ENCODE peak calls at places on chromosomes 16 and 17, in six cellular contexts. F is fibroblast of pulmonary artery, Q is cardiac muscle cell, K is transverse colon, V is B cell, B is IMR-90. Y is an unnamed sample.

GRCh38 chr16:24685539-24686432 is 43.7 kb upstream of the TNRC6A start:
- DNase-seq in F (peak), Q (peak), K (peak), V (no peak), B (peak), Y (peak)

GRCh38 chr17:60640503-60640902 is 37.1 kb upstream of the BCAS3 start:
- DNase-seq in F (peak), Q (peak), K (no peak), V (no peak), B (peak), Y (peak)

GRCh38 chr17:16918443-16918842 is 53.5 kb downstream of the TNFRSF13B start:
- DNase-seq in F (no peak), Q (no peak), K (peak), V (no peak), B (no peak), Y (no peak)

GRCh38 chr17:1485311-1485747 is 7.2 kb downstream of the MYO1C start:
- DNase-seq in F (no peak), Q (peak), K (peak), V (peak), B (no peak), Y (no peak)

GRCh38 chr17:41864498-41864836 is 756 bp downstream of the KLHL11 start:
- DNase-seq in F (peak), Q (no peak), K (no peak), V (peak), B (no peak), Y (no peak)

GRCh38 chr17:38609280-38610031 is 3.7 kb upstream of the SRCIN1 start:
- DNase-seq in F (no peak), Q (no peak), K (no peak), V (no peak), B (no peak), Y (no peak)

GRCh38 chr16:1971678-1972489 is at the start of gene TBL3:
- DNase-seq in F (peak), Q (peak), K (peak), V (peak), B (peak), Y (peak)

GRCh38 chr17:52756739-52757138 is 598.2 kb upstream of the CA10 start:
- DNase-seq in F (no peak), Q (no peak), K (no peak), V (no peak), B (no peak), Y (no peak)

GRCh38 chr16:74698220-74698619 is 2.4 kb downstream of the MLKL start:
- DNase-seq in F (no peak), Q (no peak), K (no peak), V (no peak), B (peak), Y (no peak)

GRCh38 chr17:81487487-81488275 is 24.9 kb downstream of the ACTG1 start:
- DNase-seq in F (peak), Q (peak), K (peak), V (peak), B (peak), Y (no peak)

DNA sequence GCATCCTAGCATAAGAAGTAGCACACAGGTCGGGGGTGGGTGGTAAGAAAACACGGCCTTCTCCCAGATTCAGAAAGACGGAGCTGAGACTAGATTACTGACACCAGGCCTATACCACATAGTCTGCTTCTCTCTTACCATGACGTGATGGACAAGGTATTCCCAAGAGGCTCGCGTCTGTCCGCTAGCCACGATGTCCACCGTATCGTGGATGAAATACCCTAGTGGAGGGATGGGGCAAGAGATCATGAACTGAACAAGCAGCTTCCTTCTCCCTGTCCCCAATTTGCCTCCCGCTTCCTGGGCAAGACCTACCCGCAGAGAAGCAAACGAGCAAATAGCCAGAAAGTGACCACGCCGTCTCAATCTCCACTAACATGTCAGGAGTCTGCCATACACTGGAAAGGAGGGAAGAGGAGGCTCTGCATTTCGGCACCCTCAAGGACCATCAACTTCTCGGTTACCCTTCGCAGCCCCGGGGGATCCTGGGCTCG is 820 bp downstream of the TLCD1 start:
- DNase-seq in F (peak), Q (peak), K (no peak), V (no peak), B (peak), Y (peak)
- TF ChIP-seq CTCF in F (no peak), Q (no peak), K (no peak), V (no peak), B (no peak), Y (peak)

DNA sequence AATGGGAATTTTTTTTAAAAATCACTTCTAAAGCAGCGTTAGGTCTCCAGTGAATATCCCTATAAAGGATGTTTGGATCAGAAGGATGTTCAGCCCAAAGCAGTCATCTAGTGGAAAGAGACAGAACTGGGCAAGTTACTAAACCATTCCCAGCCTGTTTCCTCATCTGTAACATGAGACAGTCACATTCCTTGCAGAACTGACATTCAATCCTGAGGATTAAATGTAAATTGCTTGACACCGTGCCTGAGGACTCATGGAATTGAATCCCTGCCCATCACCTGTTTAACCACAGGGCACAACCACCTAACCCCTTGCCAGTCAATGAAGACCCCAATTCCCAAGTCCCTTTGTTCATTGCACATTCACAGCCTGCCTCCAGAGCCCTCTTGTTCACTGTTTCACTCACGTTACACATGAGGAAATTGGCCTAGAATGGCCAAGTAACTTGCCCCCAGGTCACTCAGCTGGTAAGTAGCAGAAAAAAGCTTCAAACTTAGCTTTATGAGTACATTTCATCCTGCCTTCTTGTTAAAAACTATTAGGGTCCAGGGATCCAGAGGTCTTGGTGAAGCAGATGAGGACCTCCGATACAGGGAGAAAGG is 1.4 kb downstream of the CMTM2 start:
- DNase-seq in F (peak), Q (peak), K (no peak), V (no peak), B (peak), Y (peak)
- TF ChIP-seq CTCF in F (peak), Q (no peak), K (no peak), V (no peak), B (peak), Y (peak)

DNA sequence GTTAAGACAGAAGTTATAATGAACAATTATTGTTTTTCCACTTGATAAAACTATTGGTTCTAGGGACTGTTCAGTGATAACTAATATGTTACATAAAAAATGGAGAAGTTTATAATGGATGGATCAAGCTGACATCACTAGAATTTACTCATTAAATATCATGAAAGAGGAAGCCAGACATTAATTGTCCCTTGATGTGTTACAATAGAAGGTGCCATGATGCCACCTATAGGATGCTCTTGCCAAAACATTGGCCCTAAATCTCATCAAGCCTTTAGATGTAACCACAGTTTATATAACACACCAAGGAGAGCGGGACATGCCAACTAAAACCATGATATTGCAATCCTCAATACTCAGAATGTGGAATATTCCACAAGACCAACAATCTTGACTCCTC is 147.9 kb upstream of the MON1B start:
- DNase-seq in F (peak), Q (peak), K (no peak), V (no peak), B (no peak), Y (no peak)
- TF ChIP-seq CTCF in F (peak), Q (peak), K (no peak), V (no peak), B (no peak), Y (no peak)

DNA sequence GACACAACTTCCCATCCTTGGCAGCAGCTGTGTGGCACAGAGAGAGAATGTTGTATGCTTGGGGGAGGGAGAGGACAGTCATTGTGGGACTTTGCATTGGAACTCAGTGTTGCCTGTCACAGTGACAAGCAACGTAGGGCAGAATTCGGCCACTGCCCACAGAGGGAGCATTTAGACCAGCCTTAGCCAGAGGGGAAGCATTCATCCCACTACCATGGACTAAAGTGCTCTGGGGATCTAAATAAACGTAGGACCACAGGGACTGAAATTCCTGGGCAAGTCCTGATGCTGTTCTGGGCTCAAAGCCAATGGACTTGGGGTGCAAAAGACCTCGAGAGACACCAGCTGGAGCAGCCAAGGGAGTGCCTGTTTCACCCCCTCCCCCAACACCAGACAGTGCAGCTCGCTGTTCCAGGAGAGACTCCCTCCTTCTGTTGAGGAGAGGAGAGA is 44.9 kb downstream of the ABCA8 start:
- DNase-seq in F (peak), Q (peak), K (no peak), V (no peak), B (peak), Y (no peak)
- TF ChIP-seq CTCF in F (no peak), Q (no peak), K (no peak), V (no peak), B (no peak), Y (no peak)

DNA sequence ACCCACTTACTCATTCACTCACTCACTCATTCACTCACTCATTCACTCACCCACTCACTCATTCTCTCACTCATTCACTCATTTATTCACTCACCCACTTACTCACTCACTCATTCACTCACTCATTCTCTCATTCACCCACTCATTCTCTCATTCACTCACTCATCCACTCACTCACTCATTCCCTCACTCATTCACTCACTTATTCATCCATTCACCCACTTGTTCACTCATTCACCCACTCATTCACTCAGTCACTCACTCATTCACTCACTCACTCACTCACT is 7.6 kb upstream of the CPSF4L start:
- DNase-seq in F (no peak), Q (no peak), K (no peak), V (no peak), B (no peak), Y (no peak)
- TF ChIP-seq CTCF in F (no peak), Q (no peak), K (no peak), V (no peak), B (no peak), Y (no peak)

Y was measured in HFFc6.